ENCODE peak calls at places on chromosomes 11 and 22, in six cellular contexts. U is tibial nerve, W is transverse colon, G is fibroblast of lung, S is upper lobe of right lung, E is right lobe of liver. R is an unnamed sample. For H3K27me3 and H3K36me3, the result is how much of the 10 kb centered on the place peaks cover.

GRCh38 chr11:7683571-7683970 is 10.3 kb upstream of the CYB5R2 start:
- DNase-seq in G (no peak), E (no peak), U (no peak), S (no peak), W (no peak), R (no peak)

GRCh38 chr11:61701298-61701993 is 21.3 kb downstream of the DAGLA start:
- DNase-seq in E (no peak), U (no peak), W (peak), S (no peak), G (peak), R (no peak)

GRCh38 chr11:130653838-130654601 is 205.6 kb downstream of the ADAMTS15 start:
- DNase-seq in S (peak), W (peak), U (peak), G (peak), E (peak), R (no peak)

GRCh38 chr11:93741882-93742226 is 382 bp downstream of the C11orf54 start:
- DNase-seq in E (peak), G (peak), W (peak), S (no peak), U (no peak), R (peak)

GRCh38 chr11:127627629-127628462 is 627.3 kb upstream of the KIRREL3 start:
- DNase-seq in W (peak), S (no peak), G (no peak), U (no peak), E (peak), R (no peak)

GRCh38 chr22:28180804-28181203 is 261.7 kb upstream of the PITPNB start:
- DNase-seq in G (peak), S (no peak), W (no peak), E (no peak), U (no peak), R (no peak)

GRCh38 chr11:35541621-35542375 is 16.4 kb upstream of the PAMR1 start:
- DNase-seq in G (peak), W (peak), E (no peak), U (peak), S (no peak), R (peak)

GRCh38 chr11:76515494-76515893 is 70.7 kb downstream of the EMSY start:
- DNase-seq in S (no peak), E (no peak), G (no peak), W (no peak), U (no peak), R (no peak)

GRCh38 chr11:72280037-72280436 is 36.1 kb upstream of the PHOX2A start:
- DNase-seq in U (no peak), G (no peak), W (no peak), E (no peak), S (no peak), R (no peak)

GRCh38 chr11:122617926-122618325 is 37.6 kb upstream of the UBASH3B start:
- DNase-seq in G (no peak), S (no peak), E (no peak), U (no peak), W (no peak), R (no peak)

GRCh38 chr11:68402355-68403031 is 58.1 kb upstream of the PPP6R3 start:
- DNase-seq in W (no peak), G (no peak), U (no peak), E (no peak), S (no peak), R (no peak)

GRCh38 chr11:15171956-15172355 is 57.2 kb downstream of the INSC start:
- DNase-seq in W (no peak), E (no peak), G (no peak), S (no peak), U (no peak), R (no peak)

GRCh38 chr11:44539971-44540370 is 25.5 kb upstream of the CD82 start:
- DNase-seq in S (no peak), E (no peak), W (no peak), G (no peak), U (no peak), R (no peak)

GRCh38 chr11:125569913-125570621 is 790 bp downstream of the EI24 start:
- DNase-seq in U (no peak), S (no peak), E (no peak), G (peak), W (no peak), R (no peak)

GRCh38 chr11:1650034-1650917 is 20.7 kb downstream of the KRTAP5-5 start:
- DNase-seq in S (no peak), G (no peak), E (peak), W (no peak), U (no peak), R (no peak)

GRCh38 chr22:50731811-50732624 is 6.0 kb upstream of the ACR start:
- DNase-seq in E (peak), S (peak), U (peak), G (peak), W (peak), R (no peak)

GRCh38 chr11:9144828-9145227 is 53.4 kb upstream of the SCUBE2 start:
- DNase-seq in U (no peak), E (no peak), G (no peak), S (no peak), W (no peak), R (no peak)

GRCh38 chr22:24093855-24094254 is 82.8 kb downstream of the CABIN1 start:
- DNase-seq in W (no peak), S (peak), U (no peak), E (no peak), G (no peak), R (no peak)

GRCh38 chr22:36330655-36331305 is 57.0 kb downstream of the MYH9 start:
- DNase-seq in S (no peak), G (peak), U (no peak), W (no peak), E (peak), R (no peak)

GRCh38 chr11:128643661-128644060 is 50.2 kb upstream of the FLI1 start:
- DNase-seq in U (no peak), G (no peak), E (no peak), W (no peak), S (no peak), R (no peak)

GRCh38 chr11:133343951-133344350 is 188.3 kb downstream of the OPCML start:
- DNase-seq in U (no peak), S (no peak), W (no peak), E (no peak), G (no peak), R (no peak)

GRCh38 chr11:108664730-108665525 is at the start of gene DDX10:
- DNase-seq in S (peak), W (peak), U (peak), E (peak), G (peak), R (peak)
- TF ChIP-seq CTCF in S (peak), W (no peak), U (no peak), E (peak), G (peak), R (peak)

GRCh38 chr11:31823372-31824371 is 12.6 kb upstream of the PAX6 start:
- DNase-seq in S (no peak), G (no peak), E (no peak), W (no peak), U (no peak), R (no peak)
- H3K27me3 ChIP-seq in S (half or more), G (half or more), E (half or more), W (half or more), U (under half), R (half or more)

GRCh38 chr22:21693333-21693998 is 27.7 kb downstream of the PPIL2 start:
- DNase-seq in E (no peak), U (no peak), S (no peak), G (no peak), W (no peak), R (no peak)

GRCh38 chr22:21694795-21695431 is 29.1 kb downstream of the PPIL2 start:
- DNase-seq in E (no peak), G (no peak), S (no peak), U (no peak), W (no peak), R (no peak)

GRCh38 chr22:21694394-21694793 is 28.6 kb downstream of the PPIL2 start:
- DNase-seq in E (no peak), G (no peak), U (no peak), W (no peak), S (no peak), R (no peak)

GRCh38 chr22:21695432-21696085 is 29.7 kb downstream of the PPIL2 start:
- DNase-seq in G (no peak), U (no peak), W (no peak), E (no peak), S (no peak), R (no peak)

DNA sequence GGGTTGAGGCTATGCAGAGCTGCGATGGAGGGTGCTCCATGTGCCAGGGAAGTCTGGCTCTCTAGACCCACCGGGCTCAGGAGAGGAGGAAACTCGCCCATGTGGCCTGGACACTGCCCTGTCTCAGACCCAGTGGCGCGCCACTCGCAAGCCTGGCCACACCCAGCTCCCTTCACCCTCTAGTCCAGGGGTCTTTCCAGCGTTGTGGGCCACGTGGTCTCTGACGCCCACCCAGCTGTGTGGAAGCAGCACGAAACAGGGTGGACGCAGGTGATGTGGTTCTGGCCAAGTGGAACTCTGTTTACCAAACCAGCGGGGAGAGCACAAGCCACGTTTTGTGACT is 28.2 kb downstream of the PPIL2 start:
- DNase-seq in U (no peak), G (no peak), W (no peak), E (no peak), S (no peak), R (no peak)
- H3K36me3 ChIP-seq in U (half or more), G (under half), W (under half), E (under half), S (half or more), R (under half)

GRCh38 chr11:6297831-6298230 is 22.5 kb downstream of the CAVIN3 start:
- DNase-seq in W (no peak), U (no peak), S (no peak), G (peak), E (no peak), R (no peak)
- TF ChIP-seq CTCF in W (no peak), U (peak), S (peak), G (peak), E (peak), R (peak)

GRCh38 chr11:16603890-16604783 is 134.3 kb upstream of the C11orf58 start:
- DNase-seq in G (peak), W (peak), E (peak), U (peak), S (peak), R (no peak)
- H3K27me3 ChIP-seq in G (under half), W (half or more), E (under half), U (under half), S (under half), R (under half)

GRCh38 chr11:73578786-73579185 is 19.1 kb downstream of the FAM168A start:
- DNase-seq in U (no peak), G (no peak), E (no peak), W (no peak), S (no peak), R (no peak)
- H3K36me3 ChIP-seq in U (under half), G (under half), E (under half), W (under half), S (under half), R (under half)

DNA sequence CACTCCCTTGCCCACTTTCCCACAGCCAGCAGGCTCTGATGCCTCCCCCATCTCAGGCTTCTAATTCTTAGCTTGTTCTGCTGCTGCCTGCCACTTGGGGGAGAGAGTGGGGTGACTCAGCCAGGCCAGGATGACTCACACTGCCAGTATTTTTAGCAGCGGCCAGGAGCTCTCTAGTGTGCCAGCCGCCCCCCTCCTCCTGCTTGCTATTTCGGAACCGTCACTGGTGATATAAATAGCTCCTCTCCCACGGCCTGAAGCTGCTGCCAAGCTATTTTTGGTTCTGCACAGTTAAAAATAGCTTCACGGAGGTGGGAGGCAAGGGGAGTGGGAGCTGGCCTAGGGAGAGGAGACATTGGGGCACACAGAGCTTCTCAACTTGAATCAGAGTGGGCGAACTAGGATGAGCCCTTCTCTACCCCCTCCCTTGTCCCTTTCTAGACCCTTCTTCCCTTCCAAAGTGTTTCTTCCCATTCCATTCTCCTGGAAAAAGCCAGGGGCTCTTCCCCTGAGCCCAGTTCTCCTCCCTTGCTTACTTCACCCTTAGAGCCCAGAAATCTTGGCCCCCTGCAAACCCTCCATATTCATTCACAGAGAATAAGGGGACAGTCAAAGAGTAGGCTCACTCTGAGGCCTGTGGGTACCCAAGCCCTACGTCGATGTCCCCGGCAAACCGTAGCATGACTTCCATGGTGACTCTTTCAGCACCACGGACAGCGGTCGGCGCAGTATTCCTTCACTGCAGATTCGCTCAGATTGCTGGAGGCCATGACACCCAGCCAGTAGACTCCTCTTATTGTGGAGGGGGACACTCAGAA is 2.5 kb upstream of the NPAS4 start:
- DNase-seq in U (no peak), W (peak), E (peak), S (no peak), G (peak), R (peak)
- TF ChIP-seq CTCF in U (no peak), W (no peak), E (no peak), S (no peak), G (peak), R (peak)

DNA sequence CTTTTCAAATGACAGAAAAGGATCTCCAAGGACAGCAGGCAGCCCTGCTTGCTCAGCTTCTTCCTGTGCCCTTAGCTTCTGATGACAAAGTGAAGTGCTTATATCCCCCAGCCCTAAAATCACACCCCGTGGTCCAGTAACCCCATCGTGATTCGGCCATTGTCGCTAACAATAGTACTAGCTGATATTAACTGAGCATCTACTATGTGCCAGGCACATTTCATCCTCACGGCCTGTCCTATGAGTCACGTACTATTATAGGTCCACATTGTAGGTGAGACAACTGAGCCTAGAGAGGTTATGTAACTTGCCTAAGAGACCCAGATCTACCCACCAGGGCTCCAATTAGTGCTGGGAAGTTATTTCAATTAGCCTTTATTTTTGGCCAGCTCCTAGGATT is 6.1 kb downstream of the SCN4B start:
- DNase-seq in G (no peak), U (no peak), W (no peak), S (no peak), E (no peak), R (no peak)
- H3K27me3 ChIP-seq in G (under half), U (under half), W (half or more), S (under half), E (under half), R (under half)